ENCODE peak calls at places on chromosomes 6 and 20, in seven cellular contexts. E is astrocyte, H is trophoblast cell, B is PC-3, V is HepG2, K is GM23248, P is endodermal cell. J is an unnamed sample.

GRCh38 chr6:4291453-4292403 is 156.4 kb upstream of the ECI2 start:
- DNase-seq in E (peak; percentile 61), H (peak; percentile 72), B (peak; percentile 34), V (peak; percentile 20), K (peak; percentile 71), P (no peak), J (no peak)

GRCh38 chr6:92364948-92365386 is 1054.4 kb downstream of the EPHA7 start:
- DNase-seq in E (no peak), H (no peak), B (no peak), V (peak; percentile 96), K (no peak), P (no peak), J (no peak)

GRCh38 chr6:5379647-5380242 is 118.4 kb downstream of the FARS2 start:
- DNase-seq in E (no peak), H (no peak), B (peak; percentile 78), V (peak; percentile 71), K (peak; percentile 62), P (peak; percentile 83), J (no peak)

GRCh38 chr20:36277546-36277945 is 28.6 kb upstream of the DLGAP4 start:
- DNase-seq in E (no peak), H (no peak), B (no peak), V (no peak), K (no peak), P (no peak), J (no peak)

GRCh38 chr6:78910611-78911134 is 43.3 kb downstream of the IRAK1BP1 start:
- DNase-seq in E (peak; percentile 4), H (no peak), B (no peak), V (no peak), K (peak; percentile 59), P (peak; percentile 84), J (no peak)

GRCh38 chr6:160141001-160141726 is 19.5 kb downstream of the SLC22A1 start:
- DNase-seq in E (peak; percentile 75), H (no peak), B (peak; percentile 71), V (no peak), K (peak; percentile 69), P (peak; percentile 20), J (no peak)

GRCh38 chr20:2585811-2586210 is 49.4 kb downstream of the TMC2 start:
- DNase-seq in E (peak; percentile 46), H (no peak), B (peak; percentile 69), V (no peak), K (peak; percentile 54), P (no peak), J (no peak)

GRCh38 chr6:84652356-84653026 is 111.9 kb downstream of the TBX18 start:
- DNase-seq in E (peak; percentile 92), H (peak; percentile 9), B (peak; percentile 87), V (no peak), K (peak; percentile 80), P (no peak), J (no peak)

GRCh38 chr6:118660218-118660569 is 8.8 kb upstream of the CEP85L start:
- DNase-seq in E (no peak), H (no peak), B (no peak), V (no peak), K (peak; percentile 27), P (no peak), J (no peak)

GRCh38 chr20:38805958-38806854 is 709 bp downstream of the PPP1R16B start:
- DNase-seq in E (no peak), H (no peak), B (no peak), V (no peak), K (peak; percentile 21), P (peak; percentile 75), J (no peak)

GRCh38 chr6:166542580-166542912 is 43.9 kb downstream of the RAMACL start:
- DNase-seq in E (peak; percentile 53), H (peak; percentile 84), B (peak; percentile 70), V (no peak), K (no peak), P (peak; percentile 85), J (no peak)

GRCh38 chr6:138403801-138404665 is at the start of gene HEBP2:
- DNase-seq in E (peak; percentile 71), H (peak; percentile 98), B (peak; percentile 89), V (peak; percentile 96), K (peak; percentile 88), P (peak; percentile 100), J (peak; percentile 82)

GRCh38 chr20:25053207-25054132 is 4.5 kb downstream of the ACSS1 start:
- DNase-seq in E (peak; percentile 35), H (no peak), B (no peak), V (no peak), K (peak; percentile 64), P (peak; percentile 12), J (no peak)

GRCh38 chr6:22149501-22150490 is 147.0 kb downstream of the PRL start:
- DNase-seq in E (peak; percentile 56), H (no peak), B (no peak), V (no peak), K (no peak), P (no peak), J (no peak)

GRCh38 chr6:129765008-129765407 is 55.0 kb upstream of the ARHGAP18 start:
- DNase-seq in E (no peak), H (no peak), B (no peak), V (no peak), K (no peak), P (peak; percentile 57), J (no peak)

GRCh38 chr20:53343433-53343832 is 250.2 kb downstream of the ZNF217 start:
- DNase-seq in E (no peak), H (no peak), B (no peak), V (no peak), K (no peak), P (no peak), J (no peak)

GRCh38 chr20:47487175-47487917 is 14.3 kb upstream of the NCOA3 start:
- DNase-seq in E (no peak), H (no peak), B (no peak), V (no peak), K (no peak), P (no peak), J (no peak)

GRCh38 chr20:35215066-35215956 is 11.2 kb upstream of the MMP24 start:
- DNase-seq in E (peak; percentile 81), H (no peak), B (peak; percentile 89), V (peak; percentile 61), K (peak; percentile 68), P (no peak), J (no peak)

GRCh38 chr20:51014797-51015722 is 7.8 kb downstream of the KCNG1 start:
- DNase-seq in E (peak; percentile 30), H (peak; percentile 29), B (peak; percentile 90), V (peak; percentile 47), K (peak; percentile 77), P (peak; percentile 95), J (no peak)

GRCh38 chr6:45378324-45378926 is 691 bp upstream of the SUPT3H start:
- DNase-seq in E (peak; percentile 59), H (peak; percentile 10), B (no peak), V (no peak), K (peak; percentile 73), P (no peak), J (no peak)

GRCh38 chr20:16692442-16692841 is 37.4 kb upstream of the SNRPB2 start:
- DNase-seq in E (no peak), H (no peak), B (peak; percentile 53), V (no peak), K (peak; percentile 32), P (no peak), J (no peak)

DNA sequence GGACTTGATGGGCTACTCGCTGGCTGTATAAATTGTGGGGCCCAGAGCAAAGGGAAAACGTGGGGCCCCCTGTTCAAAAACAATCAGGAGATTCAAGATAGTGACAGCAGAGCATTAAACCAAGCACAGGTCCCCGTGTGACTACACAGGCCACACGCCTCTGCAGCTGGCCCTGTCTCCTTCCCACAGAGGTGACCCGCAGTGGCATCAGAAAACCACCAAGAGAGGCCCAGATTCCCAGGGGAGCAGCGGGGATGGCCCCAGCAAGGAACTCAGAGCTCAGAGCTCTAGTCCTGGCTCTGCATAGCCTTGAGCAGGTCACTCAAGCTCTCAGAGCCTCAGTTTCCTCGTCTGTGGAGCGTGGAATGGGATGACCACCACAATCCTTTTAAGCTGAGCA is 57.6 kb downstream of the CPNE5 start:
- DNase-seq in E (no peak), H (no peak), B (no peak), V (no peak), K (no peak), P (no peak), J (no peak)
- H3K4me1 ChIP-seq in E (no peaks in the 10 kb centered on the region), H (peaks cover 3% of the 10 kb centered on the region), B (no peaks in the 10 kb centered on the region), V (peaks cover 12% of the 10 kb centered on the region), K (no peaks in the 10 kb centered on the region), P (no peaks in the 10 kb centered on the region), J (no peaks in the 10 kb centered on the region)

GRCh38 chr6:111481836-111482235 is 1.2 kb downstream of the REV3L start:
- DNase-seq in E (no peak), H (no peak), B (peak; percentile 18), V (peak; percentile 23), K (no peak), P (no peak), J (no peak)

GRCh38 chr6:111482236-111482958 is 621 bp downstream of the REV3L start:
- DNase-seq in E (no peak), H (peak; percentile 24), B (no peak), V (no peak), K (peak; percentile 83), P (peak; percentile 73), J (peak; percentile 26)

GRCh38 chr6:111478749-111479148 is 4.3 kb downstream of the REV3L start:
- DNase-seq in E (no peak), H (no peak), B (peak; percentile 57), V (peak; percentile 28), K (peak; percentile 78), P (peak; percentile 68), J (no peak)

GRCh38 chr6:111482959-111483735 is at the start of gene REV3L:
- DNase-seq in E (peak; percentile 78), H (peak; percentile 89), B (peak; percentile 75), V (peak; percentile 90), K (peak; percentile 98), P (peak; percentile 96), J (peak; percentile 70)

GRCh38 chr6:111480988-111481830 is 1.8 kb downstream of the REV3L start:
- DNase-seq in E (no peak), H (no peak), B (no peak), V (no peak), K (peak; percentile 35), P (no peak), J (no peak)
- H3K4me1 ChIP-seq in E (peaks cover 40% of the 10 kb centered on the region), H (no peaks in the 10 kb centered on the region), B (peaks cover 39% of the 10 kb centered on the region), V (peaks cover 57% of the 10 kb centered on the region), K (peaks cover 60% of the 10 kb centered on the region), P (peaks cover 4% of the 10 kb centered on the region), J (peaks cover 36% of the 10 kb centered on the region)

GRCh38 chr20:37524859-37525708 is 2.6 kb downstream of the BLCAP start:
- DNase-seq in E (peak; percentile 54), H (no peak), B (peak; percentile 74), V (no peak), K (peak; percentile 57), P (peak; percentile 31), J (no peak)
- H3K4me1 ChIP-seq in E (peaks cover 35% of the 10 kb centered on the region), H (peaks cover 25% of the 10 kb centered on the region), B (peaks cover 31% of the 10 kb centered on the region), V (peaks cover 51% of the 10 kb centered on the region), K (peaks cover 28% of the 10 kb centered on the region), P (no peaks in the 10 kb centered on the region), J (peaks cover 34% of the 10 kb centered on the region)

GRCh38 chr6:148520109-148520841 is 177.6 kb downstream of the SASH1 start:
- DNase-seq in E (no peak), H (no peak), B (no peak), V (no peak), K (peak; percentile 51), P (no peak), J (no peak)
- H3K4me1 ChIP-seq in E (peaks cover 43% of the 10 kb centered on the region), H (no peaks in the 10 kb centered on the region), B (peaks cover 12% of the 10 kb centered on the region), V (no peaks in the 10 kb centered on the region), K (peaks cover 73% of the 10 kb centered on the region), P (peaks cover 3% of the 10 kb centered on the region), J (peaks cover 10% of the 10 kb centered on the region)